ENCODE peak calls at places on chromosomes 12 and 14, in ten cellular contexts. One of them, this sample, is unnamed. For H3K4me1, the result is how much of the 10 kb centered on the place peaks cover.

GRCh38 chr12:52018448-52019122 is 11.8 kb downstream of the TAMALIN start:
- DNase-seq in K562: no peak
- DNase-seq in A549: no peak
- DNase-seq in transverse colon: no peak
- DNase-seq in ovary: no peak
- DNase-seq in stomach: no peak
- DNase-seq in H1: no peak
- DNase-seq in esophagus muscularis mucosa: no peak
- DNase-seq in HepG2: no peak
- DNase-seq in tibial nerve: no peak
- DNase-seq in this sample: no peak

GRCh38 chr12:15966426-15966825 is 55.3 kb downstream of the DERA start:
- DNase-seq in HepG2: no peak
- DNase-seq in K562: no peak
- DNase-seq in esophagus muscularis mucosa: no peak
- DNase-seq in H1: no peak
- DNase-seq in ovary: no peak
- DNase-seq in tibial nerve: no peak
- DNase-seq in A549: no peak
- DNase-seq in stomach: no peak
- DNase-seq in transverse colon: no peak
- DNase-seq in this sample: no peak

GRCh38 chr12:107329569-107330324 is 236.4 kb upstream of the CRY1 start:
- DNase-seq in H1: no peak
- DNase-seq in stomach: no peak
- DNase-seq in K562: no peak
- DNase-seq in tibial nerve: no peak
- DNase-seq in A549: no peak
- DNase-seq in HepG2: no peak
- DNase-seq in esophagus muscularis mucosa: no peak
- DNase-seq in ovary: no peak
- DNase-seq in transverse colon: no peak
- DNase-seq in this sample: no peak

GRCh38 chr14:71321556-71322315 is 414.5 kb downstream of the PCNX1 start:
- DNase-seq in esophagus muscularis mucosa: no peak
- DNase-seq in tibial nerve: peak
- DNase-seq in transverse colon: no peak
- DNase-seq in HepG2: peak
- DNase-seq in ovary: no peak
- DNase-seq in A549: peak
- DNase-seq in stomach: no peak
- DNase-seq in H1: no peak
- DNase-seq in K562: no peak
- DNase-seq in this sample: no peak

GRCh38 chr12:56873382-56873781 is 60.8 kb downstream of the SDR9C7 start:
- DNase-seq in HepG2: no peak
- DNase-seq in stomach: no peak
- DNase-seq in ovary: no peak
- DNase-seq in H1: no peak
- DNase-seq in esophagus muscularis mucosa: no peak
- DNase-seq in tibial nerve: no peak
- DNase-seq in K562: no peak
- DNase-seq in A549: no peak
- DNase-seq in transverse colon: no peak
- DNase-seq in this sample: no peak

GRCh38 chr12:23760495-23760894 is 189.0 kb downstream of the SOX5 start:
- DNase-seq in HepG2: no peak
- DNase-seq in transverse colon: no peak
- DNase-seq in H1: no peak
- DNase-seq in A549: no peak
- DNase-seq in ovary: no peak
- DNase-seq in K562: no peak
- DNase-seq in esophagus muscularis mucosa: no peak
- DNase-seq in tibial nerve: no peak
- DNase-seq in stomach: no peak
- DNase-seq in this sample: no peak

GRCh38 chr12:87200289-87200979 is 828.8 kb downstream of the C12orf50 start:
- DNase-seq in A549: no peak
- DNase-seq in transverse colon: no peak
- DNase-seq in esophagus muscularis mucosa: no peak
- DNase-seq in stomach: no peak
- DNase-seq in ovary: no peak
- DNase-seq in HepG2: no peak
- DNase-seq in tibial nerve: no peak
- DNase-seq in H1: no peak
- DNase-seq in K562: no peak
- DNase-seq in this sample: no peak

GRCh38 chr12:101018540-101018939 is 191.5 kb downstream of the SLC5A8 start:
- DNase-seq in HepG2: peak
- DNase-seq in A549: peak
- DNase-seq in K562: no peak
- DNase-seq in tibial nerve: no peak
- DNase-seq in stomach: no peak
- DNase-seq in H1: peak
- DNase-seq in esophagus muscularis mucosa: no peak
- DNase-seq in ovary: no peak
- DNase-seq in transverse colon: no peak
- DNase-seq in this sample: no peak

GRCh38 chr14:54364555-54365415 is 32.0 kb upstream of the CDKN3 start:
- DNase-seq in H1: no peak
- DNase-seq in A549: no peak
- DNase-seq in K562: no peak
- DNase-seq in HepG2: peak
- DNase-seq in transverse colon: no peak
- DNase-seq in stomach: no peak
- DNase-seq in tibial nerve: peak
- DNase-seq in ovary: no peak
- DNase-seq in esophagus muscularis mucosa: no peak
- DNase-seq in this sample: no peak

GRCh38 chr14:63454863-63455622 is 88.1 kb downstream of the PPP2R5E start:
- DNase-seq in K562: no peak
- DNase-seq in A549: no peak
- DNase-seq in esophagus muscularis mucosa: no peak
- DNase-seq in transverse colon: no peak
- DNase-seq in tibial nerve: no peak
- DNase-seq in stomach: peak
- DNase-seq in HepG2: no peak
- DNase-seq in H1: no peak
- DNase-seq in ovary: no peak
- DNase-seq in this sample: no peak

GRCh38 chr14:97618917-97619690 is 821.9 kb downstream of the VRK1 start:
- DNase-seq in tibial nerve: no peak
- DNase-seq in ovary: no peak
- DNase-seq in K562: no peak
- DNase-seq in esophagus muscularis mucosa: no peak
- DNase-seq in H1: no peak
- DNase-seq in HepG2: no peak
- DNase-seq in stomach: no peak
- DNase-seq in A549: no peak
- DNase-seq in transverse colon: no peak
- DNase-seq in this sample: no peak

GRCh38 chr12:132617822-132618682 is 524 bp upstream of the P2RX2 start:
- DNase-seq in A549: no peak
- DNase-seq in HepG2: no peak
- DNase-seq in tibial nerve: no peak
- DNase-seq in ovary: no peak
- DNase-seq in H1: no peak
- DNase-seq in stomach: no peak
- DNase-seq in esophagus muscularis mucosa: no peak
- DNase-seq in K562: no peak
- DNase-seq in transverse colon: no peak
- DNase-seq in this sample: no peak

GRCh38 chr12:49866859-49867579 is 24.1 kb upstream of the BCDIN3D start:
- DNase-seq in esophagus muscularis mucosa: no peak
- DNase-seq in stomach: peak
- DNase-seq in A549: peak
- DNase-seq in K562: peak
- DNase-seq in tibial nerve: peak
- DNase-seq in HepG2: peak
- DNase-seq in ovary: peak
- DNase-seq in transverse colon: peak
- DNase-seq in H1: peak
- DNase-seq in this sample: peak

GRCh38 chr14:105881021-105881930 is 354.9 kb downstream of the TMEM121 start:
- DNase-seq in HepG2: no peak
- DNase-seq in transverse colon: peak
- DNase-seq in H1: no peak
- DNase-seq in K562: no peak
- DNase-seq in tibial nerve: no peak
- DNase-seq in esophagus muscularis mucosa: no peak
- DNase-seq in A549: no peak
- DNase-seq in ovary: peak
- DNase-seq in stomach: peak
- DNase-seq in this sample: peak

GRCh38 chr12:116339800-116340371 is 62.4 kb upstream of the MED13L start:
- DNase-seq in A549: no peak
- DNase-seq in stomach: no peak
- DNase-seq in transverse colon: no peak
- DNase-seq in tibial nerve: no peak
- DNase-seq in HepG2: no peak
- DNase-seq in K562: no peak
- DNase-seq in H1: no peak
- DNase-seq in ovary: no peak
- DNase-seq in esophagus muscularis mucosa: no peak
- DNase-seq in this sample: no peak

GRCh38 chr12:114777052-114777451 is 93.1 kb upstream of the TBX3 start:
- DNase-seq in transverse colon: no peak
- DNase-seq in A549: no peak
- DNase-seq in tibial nerve: no peak
- DNase-seq in stomach: no peak
- DNase-seq in H1: no peak
- DNase-seq in ovary: no peak
- DNase-seq in K562: no peak
- DNase-seq in esophagus muscularis mucosa: no peak
- DNase-seq in HepG2: no peak
- DNase-seq in this sample: no peak

GRCh38 chr14:33249361-33249760 is 310.7 kb downstream of the NPAS3 start:
- DNase-seq in stomach: no peak
- DNase-seq in tibial nerve: no peak
- DNase-seq in K562: no peak
- DNase-seq in HepG2: no peak
- DNase-seq in ovary: no peak
- DNase-seq in A549: no peak
- DNase-seq in esophagus muscularis mucosa: no peak
- DNase-seq in H1: no peak
- DNase-seq in transverse colon: no peak
- DNase-seq in this sample: no peak

GRCh38 chr14:68282479-68283377 is 463.1 kb downstream of the RAD51B start:
- DNase-seq in K562: no peak
- DNase-seq in esophagus muscularis mucosa: no peak
- DNase-seq in A549: no peak
- DNase-seq in transverse colon: no peak
- DNase-seq in H1: no peak
- DNase-seq in stomach: no peak
- DNase-seq in HepG2: peak
- DNase-seq in ovary: no peak
- DNase-seq in tibial nerve: no peak
- DNase-seq in this sample: no peak

GRCh38 chr12:3203713-3204112 is 126.5 kb downstream of the TSPAN9 start:
- DNase-seq in esophagus muscularis mucosa: no peak
- DNase-seq in H1: no peak
- DNase-seq in K562: no peak
- DNase-seq in stomach: no peak
- DNase-seq in A549: no peak
- DNase-seq in transverse colon: no peak
- DNase-seq in tibial nerve: no peak
- DNase-seq in ovary: no peak
- DNase-seq in HepG2: no peak
- DNase-seq in this sample: no peak

GRCh38 chr12:122862872-122863701 is 27.8 kb downstream of the HIP1R start:
- DNase-seq in tibial nerve: no peak
- DNase-seq in transverse colon: peak
- DNase-seq in HepG2: peak
- DNase-seq in stomach: peak
- DNase-seq in ovary: peak
- DNase-seq in H1: no peak
- DNase-seq in A549: no peak
- DNase-seq in esophagus muscularis mucosa: no peak
- DNase-seq in K562: no peak
- DNase-seq in this sample: peak
- TF ChIP-seq POLR2A in tibial nerve: no peak
- TF ChIP-seq POLR2A in transverse colon: peak
- TF ChIP-seq POLR2A in HepG2: no peak
- TF ChIP-seq POLR2A in stomach: no peak
- TF ChIP-seq POLR2A in ovary: no peak
- TF ChIP-seq POLR2A in H1: no peak
- TF ChIP-seq POLR2A in A549: no peak
- TF ChIP-seq POLR2A in esophagus muscularis mucosa: no peak
- TF ChIP-seq POLR2A in K562: peak
- TF ChIP-seq POLR2A in this sample: no peak

DNA sequence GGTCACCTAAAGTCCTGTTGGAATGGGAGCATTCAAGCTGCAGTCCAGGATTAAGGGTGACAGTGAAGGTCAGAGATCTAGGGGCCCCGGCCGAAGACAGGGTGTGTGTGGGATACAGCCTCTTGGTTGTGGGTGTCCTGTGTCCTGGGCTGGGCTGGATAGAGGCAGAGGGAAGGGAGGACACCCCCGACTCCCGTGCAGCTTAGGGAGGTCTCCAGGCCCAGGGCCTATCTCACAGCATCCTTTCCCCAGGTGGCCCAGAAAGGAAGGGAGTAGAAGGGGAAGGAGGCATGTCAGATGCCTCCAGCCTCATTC is 10.2 kb upstream of the CALCOCO1 start:
- DNase-seq in K562: no peak
- DNase-seq in HepG2: no peak
- DNase-seq in ovary: no peak
- DNase-seq in H1: no peak
- DNase-seq in tibial nerve: no peak
- DNase-seq in stomach: no peak
- DNase-seq in transverse colon: no peak
- DNase-seq in esophagus muscularis mucosa: no peak
- DNase-seq in A549: no peak
- DNase-seq in this sample: no peak
- TF ChIP-seq EP300 in K562: no peak
- TF ChIP-seq EP300 in HepG2: no peak
- TF ChIP-seq EP300 in ovary: no peak
- TF ChIP-seq EP300 in H1: no peak
- TF ChIP-seq EP300 in tibial nerve: no peak
- TF ChIP-seq EP300 in stomach: no peak
- TF ChIP-seq EP300 in transverse colon: no peak
- TF ChIP-seq EP300 in esophagus muscularis mucosa: no peak
- TF ChIP-seq EP300 in A549: no peak
- TF ChIP-seq EP300 in this sample: no peak

GRCh38 chr12:6163554-6164060 is 36.6 kb upstream of the CD9 start:
- DNase-seq in K562: no peak
- DNase-seq in transverse colon: no peak
- DNase-seq in stomach: no peak
- DNase-seq in H1: no peak
- DNase-seq in HepG2: no peak
- DNase-seq in ovary: no peak
- DNase-seq in tibial nerve: no peak
- DNase-seq in esophagus muscularis mucosa: no peak
- DNase-seq in A549: no peak
- DNase-seq in this sample: no peak
- H3K4me1 ChIP-seq in K562: under half
- H3K4me1 ChIP-seq in transverse colon: under half
- H3K4me1 ChIP-seq in stomach: under half
- H3K4me1 ChIP-seq in H1: under half
- H3K4me1 ChIP-seq in HepG2: under half
- H3K4me1 ChIP-seq in ovary: under half
- H3K4me1 ChIP-seq in tibial nerve: under half
- H3K4me1 ChIP-seq in esophagus muscularis mucosa: under half
- H3K4me1 ChIP-seq in A549: under half
- H3K4me1 ChIP-seq in this sample: under half

GRCh38 chr12:32043928-32044549 is 62.6 kb upstream of the BICD1 start:
- DNase-seq in tibial nerve: no peak
- DNase-seq in K562: no peak
- DNase-seq in esophagus muscularis mucosa: no peak
- DNase-seq in H1: no peak
- DNase-seq in transverse colon: no peak
- DNase-seq in A549: no peak
- DNase-seq in ovary: no peak
- DNase-seq in stomach: no peak
- DNase-seq in HepG2: no peak
- DNase-seq in this sample: no peak
- TF ChIP-seq POLR2A in tibial nerve: no peak
- TF ChIP-seq POLR2A in K562: no peak
- TF ChIP-seq POLR2A in esophagus muscularis mucosa: no peak
- TF ChIP-seq POLR2A in H1: no peak
- TF ChIP-seq POLR2A in transverse colon: no peak
- TF ChIP-seq POLR2A in A549: no peak
- TF ChIP-seq POLR2A in ovary: no peak
- TF ChIP-seq POLR2A in stomach: no peak
- TF ChIP-seq POLR2A in HepG2: no peak
- TF ChIP-seq POLR2A in this sample: no peak

This sample was measured in suprapubic skin.